ENCODE peak calls at places on chromosomes 7 and 10, in eight cellular contexts. A is NCI-H1930, E is ACHN, M is NAMALWA, S is esophagus squamous epithelium, N is iPS-NIHi11, P is hepatocyte, R is epithelial cell of esophagus. U is an unnamed sample.
A peak's percentile ranks its signal among the peaks of the same experiment; 100 is the strongest.

GRCh38 chr10:117547301-117548153 is 5.0 kb downstream of the EMX2 start:
- DNase-seq in A (no peak), N (no peak), E (no peak), S (no peak), R (no peak), M (no peak), P (no peak), U (no peak)

GRCh38 chr10:91487914-91488577 is 77.9 kb downstream of the HECTD2 start:
- DNase-seq in P (no peak), M (no peak), S (no peak), N (no peak), R (no peak), E (no peak), A (no peak), U (no peak)

GRCh38 chr10:97903128-97904025 is 53.7 kb downstream of the GOLGA7B start:
- DNase-seq in E (no peak), A (no peak), S (no peak), P (no peak), M (no peak), N (no peak), R (no peak), U (no peak)

GRCh38 chr7:22348379-22348778 is 8.6 kb downstream of the RAPGEF5 start:
- DNase-seq in S (no peak), A (no peak), N (no peak), E (peak; percentile 25), M (no peak), R (peak; percentile 63), P (peak; percentile 28), U (no peak)

GRCh38 chr10:100998183-100998990 is 1.2 kb upstream of the LZTS2 start:
- DNase-seq in E (peak; percentile 85), N (peak; percentile 82), S (no peak), P (peak; percentile 93), A (peak; percentile 51), M (peak; percentile 92), R (peak; percentile 69), U (no peak)

GRCh38 chr10:118332948-118333710 is 9.0 kb downstream of the FAM204A start:
- DNase-seq in E (peak; percentile 28), M (peak; percentile 79), P (peak; percentile 30), S (no peak), A (no peak), R (peak; percentile 59), N (no peak), U (no peak)

GRCh38 chr10:121580276-121581116 is 17.7 kb downstream of the FGFR2 start:
- DNase-seq in E (no peak), M (no peak), P (no peak), S (no peak), N (peak; percentile 82), A (no peak), R (no peak), U (no peak)

GRCh38 chr7:4751398-4751947 is 23.9 kb upstream of the AP5Z1 start:
- DNase-seq in M (no peak), A (no peak), R (no peak), S (no peak), P (no peak), N (no peak), E (no peak), U (no peak)

GRCh38 chr10:71218046-71218832 is 5.9 kb downstream of the UNC5B start:
- DNase-seq in S (no peak), E (no peak), A (no peak), M (no peak), N (no peak), R (peak; percentile 76), P (no peak), U (no peak)

GRCh38 chr10:54660397-54660796 is 140.6 kb downstream of the PCDH15 start:
- DNase-seq in P (no peak), A (no peak), M (no peak), N (no peak), S (no peak), R (no peak), E (no peak), U (no peak)

GRCh38 chr7:18081617-18082016 is 54.0 kb upstream of the PRPS1L1 start:
- DNase-seq in N (no peak), S (no peak), P (no peak), R (no peak), A (no peak), M (no peak), E (no peak), U (no peak)

GRCh38 chr10:130017010-130017630 is 53.0 kb upstream of the EBF3 start:
- DNase-seq in E (no peak), N (no peak), S (no peak), P (no peak), M (no peak), A (no peak), R (no peak), U (no peak)

GRCh38 chr7:138243430-138243829 is 167.2 kb downstream of the AKR1D1 start:
- DNase-seq in R (peak; percentile 30), A (no peak), M (no peak), P (peak; percentile 65), E (no peak), S (no peak), N (peak; percentile 76), U (no peak)

GRCh38 chr10:95821766-95822165 is 65.8 kb downstream of the ENTPD1 start:
- DNase-seq in M (no peak), R (no peak), P (no peak), A (no peak), N (no peak), S (no peak), E (no peak), U (no peak)

GRCh38 chr10:114698271-114699185 is 40.5 kb upstream of the ABLIM1 start:
- DNase-seq in E (peak; percentile 34), A (no peak), S (no peak), P (no peak), M (no peak), N (no peak), R (no peak), U (no peak)

U was measured in SIG-M5.